ENCODE peak calls at places on chromosomes 4 and X, in seven cellular contexts. F, W, E, I, Q, V and K are unnamed samples.

GRCh38 chr4:168589154-168589553 is 92.3 kb downstream of the PALLD start:
- DNase-seq in V (no peak), F (no peak), W (peak), E (no peak), Q (no peak), I (no peak), K (no peak)

GRCh38 chrX:50779694-50780093 is 34.3 kb downstream of the SHROOM4 start:
- DNase-seq in I (no peak), V (no peak), Q (no peak), F (no peak), E (no peak), W (peak), K (no peak)

GRCh38 chr4:128320656-128321055 is 33.0 kb upstream of the PGRMC2 start:
- DNase-seq in F (no peak), Q (no peak), W (peak), V (no peak), E (no peak), I (no peak), K (no peak)

GRCh38 chr4:150336676-150337412 is 245.1 kb upstream of the MAB21L2 start:
- DNase-seq in F (no peak), V (no peak), E (no peak), I (peak), Q (no peak), W (no peak), K (no peak)

GRCh38 chrX:153592966-153593688 is 5.8 kb downstream of the CCNQ start:
- DNase-seq in V (no peak), Q (no peak), E (no peak), W (no peak), F (no peak), I (no peak), K (no peak)

GRCh38 chr4:144799486-144799885 is 153.5 kb downstream of the HHIP start:
- DNase-seq in F (no peak), W (no peak), Q (no peak), I (no peak), V (no peak), E (no peak), K (no peak)

GRCh38 chr4:128332086-128332485 is 44.5 kb upstream of the PGRMC2 start:
- DNase-seq in W (peak), E (no peak), V (no peak), Q (no peak), F (no peak), I (no peak), K (no peak)

GRCh38 chrX:10787264-10787663 is 166.9 kb upstream of the MID1 start:
- DNase-seq in V (no peak), E (no peak), F (no peak), W (no peak), I (no peak), Q (no peak), K (no peak)

GRCh38 chrX:83916525-83916924 is 55.6 kb downstream of the CYLC1 start:
- DNase-seq in W (peak), I (peak), F (peak), Q (no peak), E (no peak), V (no peak), K (no peak)

GRCh38 chr4:53706422-53707032 is 115.2 kb upstream of the LNX1 start:
- DNase-seq in Q (no peak), E (no peak), I (peak), W (peak), F (no peak), V (no peak), K (peak)

GRCh38 chrX:68355629-68355920 is 77.7 kb downstream of the OPHN1 start:
- DNase-seq in I (no peak), F (peak), V (no peak), Q (no peak), W (no peak), E (no peak), K (no peak)

GRCh38 chrX:15336023-15336413 is 695 bp upstream of the PIGA start:
- DNase-seq in F (peak), V (peak), I (peak), Q (no peak), W (peak), E (peak), K (no peak)

GRCh38 chr4:2932951-2933565 is 30.1 kb downstream of the NOP14 start:
- DNase-seq in W (peak), Q (no peak), E (no peak), I (no peak), F (no peak), V (no peak), K (no peak)

GRCh38 chr4:147732516-147733193 is 767 bp downstream of the ARHGAP10 start:
- DNase-seq in I (peak), E (no peak), Q (no peak), F (peak), W (peak), V (no peak), K (no peak)

GRCh38 chrX:55695227-55696018 is 22.1 kb upstream of the RRAGB start:
- DNase-seq in I (no peak), W (no peak), Q (no peak), V (peak), F (no peak), E (no peak), K (no peak)